ENCODE peak calls at places on chromosomes 6 and 20, in ten cellular contexts. H is coronary artery; N is HCT116; M is activated T-cell treated with anti-CD3 and anti-CD28 coated beads, Interleukin-2, amount 50 U/mL, for 72 hours; J is ELF-1; A is brain microvascular endothelial cell; Y is stimulated activated CD8-positive, alpha-beta memory T cell treated with anti-CD3 and anti-CD28 coated beads, Interleukin-7, amount 100 ng/mL, for 4 hours; E is stimulated activated CD4-positive, alpha-beta T cell treated with anti-CD3 and anti-CD28 coated beads, TNF-alpha, amount 100 ng/mL, for 48 hours; O is nucleus accumbens; S is activated CD4-positive, CD25-positive, alpha-beta regulatory T cell. I is an unnamed sample.

GRCh38 chr20:59835057-59835447 is 98.4 kb downstream of the SYCP2 start:
- DNase-seq in S (no peak), O (no peak), N (no peak), M (no peak), A (peak; percentile 11), Y (no peak), E (no peak), H (no peak), J (no peak), I (no peak)

GRCh38 chr20:18645851-18646250 is 58.0 kb downstream of the DTD1 start:
- DNase-seq in S (no peak), Y (no peak), H (no peak), N (no peak), J (peak; percentile 14), A (peak; percentile 17), O (no peak), E (no peak), M (no peak), I (no peak)

GRCh38 chr6:35038076-35038475 is 103.1 kb downstream of the TCP11 start:
- DNase-seq in Y (no peak), O (no peak), H (no peak), M (no peak), S (no peak), A (no peak), J (no peak), E (no peak), N (no peak), I (no peak)

GRCh38 chr6:68727699-68728098 is 92.6 kb downstream of the ADGRB3 start:
- DNase-seq in J (no peak), A (no peak), Y (no peak), E (no peak), N (no peak), H (no peak), O (no peak), M (no peak), S (no peak), I (no peak)

GRCh38 chr20:18705490-18705889 is 108.1 kb upstream of the SCP2D1 start:
- DNase-seq in J (peak; percentile 16), N (no peak), H (no peak), S (no peak), E (no peak), Y (no peak), A (peak; percentile 93), O (no peak), M (no peak), I (no peak)

GRCh38 chr6:35319346-35320030 is 21.9 kb downstream of the DEF6 start:
- DNase-seq in A (no peak), E (no peak), M (no peak), J (no peak), O (no peak), H (no peak), Y (no peak), S (no peak), N (no peak), I (no peak)

GRCh38 chr6:152110878-152111820 is 303.7 kb downstream of the ESR1 start:
- DNase-seq in M (no peak), N (no peak), O (no peak), S (no peak), A (no peak), H (no peak), J (no peak), E (no peak), Y (no peak), I (no peak)

GRCh38 chr6:108690326-108691000 is 129.7 kb downstream of the FOXO3 start:
- DNase-seq in H (no peak), Y (no peak), S (no peak), O (no peak), A (peak; percentile 28), M (no peak), N (no peak), E (no peak), J (no peak), I (no peak)

GRCh38 chr20:36700438-36700837 is 45.5 kb downstream of the NDRG3 start:
- DNase-seq in Y (no peak), A (no peak), M (no peak), J (no peak), N (no peak), H (no peak), O (no peak), S (no peak), E (no peak), I (no peak)

GRCh38 chr20:37389844-37390275 is 43.9 kb downstream of the SRC start:
- DNase-seq in J (no peak), H (peak; percentile 69), E (no peak), S (no peak), Y (no peak), A (no peak), N (no peak), O (no peak), M (no peak), I (no peak)

GRCh38 chr6:70651326-70651905 is 16.3 kb upstream of the SMAP1 start:
- DNase-seq in O (no peak), H (no peak), M (peak; percentile 59), E (peak; percentile 29), A (no peak), N (no peak), S (no peak), J (no peak), Y (peak; percentile 33), I (no peak)

GRCh38 chr6:112199001-112199403 is 55.4 kb downstream of the LAMA4 start:
- DNase-seq in E (no peak), J (peak; percentile 12), H (no peak), Y (no peak), S (no peak), N (no peak), A (no peak), M (no peak), O (no peak), I (no peak)

GRCh38 chr6:34602318-34603111 is 46.4 kb upstream of the SPDEF start:
- DNase-seq in N (no peak), E (no peak), H (no peak), J (no peak), O (no peak), S (no peak), A (peak; percentile 5), M (no peak), Y (no peak), I (no peak)

GRCh38 chr20:63322146-63322922 is 29.3 kb downstream of the COL20A1 start:
- DNase-seq in J (no peak), M (no peak), O (no peak), S (no peak), E (no peak), N (no peak), Y (no peak), A (no peak), H (no peak), I (no peak)

GRCh38 chr20:7274870-7275269 is 507.4 kb downstream of the BMP2 start:
- DNase-seq in A (no peak), M (no peak), N (no peak), S (no peak), H (no peak), Y (no peak), J (no peak), O (no peak), E (no peak), I (no peak)

GRCh38 chr6:108619431-108620197 is 58.9 kb downstream of the FOXO3 start:
- DNase-seq in N (no peak), J (no peak), H (no peak), E (no peak), A (no peak), Y (no peak), M (no peak), O (no peak), S (no peak), I (peak; percentile 46)

GRCh38 chr20:16451970-16452369 is 121.3 kb downstream of the KIF16B start:
- DNase-seq in A (no peak), Y (no peak), M (no peak), S (no peak), O (no peak), N (no peak), J (no peak), E (no peak), H (no peak), I (no peak)

GRCh38 chr6:147621280-147621679 is 112.8 kb downstream of the SAMD5 start:
- DNase-seq in E (no peak), H (no peak), J (no peak), N (no peak), A (peak; percentile 59), M (no peak), S (no peak), O (no peak), Y (no peak), I (no peak)

GRCh38 chr6:105874835-105875626 is 211.1 kb upstream of the PRDM1 start:
- DNase-seq in A (no peak), H (no peak), Y (no peak), J (peak; percentile 25), S (no peak), E (no peak), M (no peak), N (no peak), O (no peak), I (no peak)

GRCh38 chr6:108736832-108737231 is 111.4 kb upstream of the ARMC2 start:
- DNase-seq in A (peak; percentile 91), M (no peak), E (no peak), H (peak; percentile 85), J (peak; percentile 69), Y (no peak), S (no peak), N (peak; percentile 78), O (no peak), I (peak; percentile 92)

GRCh38 chr6:11324453-11325023 is 92.1 kb upstream of the NEDD9 start:
- DNase-seq in M (peak; percentile 70), E (peak; percentile 61), A (peak; percentile 24), N (no peak), S (peak; percentile 7), Y (peak; percentile 49), H (no peak), O (no peak), J (no peak), I (no peak)

GRCh38 chr6:108027594-108027993 is 46.9 kb downstream of the OSTM1 start:
- DNase-seq in A (no peak), J (peak; percentile 12), O (no peak), H (no peak), N (peak; percentile 13), M (no peak), E (no peak), S (no peak), Y (no peak), I (no peak)

GRCh38 chr6:69610073-69610472 is 186.7 kb downstream of the LMBRD1 start:
- DNase-seq in N (no peak), A (no peak), E (no peak), S (no peak), M (no peak), J (no peak), O (no peak), H (no peak), Y (no peak), I (no peak)

GRCh38 chr20:2139250-2139649 is 37.6 kb downstream of the STK35 start:
- DNase-seq in O (no peak), M (no peak), Y (no peak), J (no peak), S (no peak), E (no peak), N (no peak), A (no peak), H (no peak), I (no peak)

GRCh38 chr20:38057351-38057972 is 23.9 kb downstream of the RPRD1B start:
- DNase-seq in Y (peak; percentile 55), E (peak; percentile 25), S (peak; percentile 42), O (peak; percentile 17), J (peak; percentile 82), N (peak; percentile 58), H (peak; percentile 79), M (peak; percentile 80), A (peak; percentile 62), I (peak; percentile 84)

GRCh38 chr6:156948807-156949206 is 171.6 kb downstream of the ARID1B start:
- DNase-seq in E (no peak), S (no peak), O (no peak), H (no peak), Y (no peak), A (peak; percentile 82), J (no peak), M (no peak), N (peak; percentile 41), I (peak; percentile 44)

GRCh38 chr6:35581633-35582032 is 68.9 kb upstream of the TULP1 start:
- DNase-seq in N (no peak), H (no peak), J (no peak), E (no peak), Y (no peak), A (no peak), M (no peak), S (no peak), O (no peak), I (no peak)

GRCh38 chr20:56765172-56766073 is 136.3 kb downstream of the TFAP2C start:
- DNase-seq in J (peak; percentile 32), H (no peak), Y (no peak), E (no peak), S (no peak), A (no peak), N (no peak), M (no peak), O (no peak), I (no peak)

I was measured in endothelial cell of umbilical vein.